ENCODE peak calls at places on chromosome 13, in ten cellular contexts. I is memory B cell; B is thoracic aorta; Y is stimulated activated CD8-positive, alpha-beta memory T cell treated with anti-CD3 and anti-CD28 coated beads, Interleukin-4, amount 100 ng/mL, for 24 hours; G is OCI-M1; A is small intestine; W is anterior cingulate cortex; N is NCI-H2029 treated with DMSO at 0.1 percent for 48 hours; M is stomach; U is progenitor cell of endocrine pancreas. C is an unnamed sample.

GRCh38 chr13:112907916-112908315 is 61.1 kb upstream of the MCF2L start:
- DNase-seq in I (no peak), B (no peak), Y (no peak), G (no peak), A (peak), W (no peak), N (no peak), M (no peak), U (no peak), C (no peak)

GRCh38 chr13:38045278-38046048 is 175.9 kb upstream of the TRPC4 start:
- DNase-seq in I (no peak), B (no peak), Y (no peak), G (peak), A (peak), W (no peak), N (peak), M (no peak), U (no peak), C (no peak)

GRCh38 chr13:102901615-102902305 is 55.9 kb downstream of the ERCC5 start:
- DNase-seq in I (no peak), B (no peak), Y (no peak), G (no peak), A (no peak), W (no peak), N (no peak), M (no peak), U (no peak), C (no peak)

GRCh38 chr13:37375071-37375470 is 223.5 kb downstream of the POSTN start:
- DNase-seq in I (no peak), B (no peak), Y (no peak), G (no peak), A (no peak), W (no peak), N (no peak), M (no peak), U (no peak), C (no peak)

GRCh38 chr13:98033277-98034247 is 80.1 kb downstream of the IPO5 start:
- DNase-seq in I (no peak), B (no peak), Y (no peak), G (peak), A (peak), W (no peak), N (no peak), M (no peak), U (no peak), C (no peak)

GRCh38 chr13:91623151-91623550 is 224.7 kb downstream of the GPC5 start:
- DNase-seq in I (no peak), B (no peak), Y (no peak), G (no peak), A (no peak), W (no peak), N (no peak), M (no peak), U (no peak), C (no peak)

GRCh38 chr13:79108914-79109643 is 297.0 kb downstream of the RBM26 start:
- DNase-seq in I (no peak), B (no peak), Y (no peak), G (no peak), A (no peak), W (no peak), N (peak), M (no peak), U (no peak), C (no peak)

GRCh38 chr13:44259045-44260042 is 114.3 kb upstream of the SERP2 start:
- DNase-seq in I (peak), B (peak), Y (peak), G (peak), A (peak), W (no peak), N (no peak), M (peak), U (no peak), C (peak)

GRCh38 chr13:38180670-38181069 is 169.0 kb upstream of the UFM1 start:
- DNase-seq in I (no peak), B (no peak), Y (no peak), G (peak), A (no peak), W (no peak), N (no peak), M (no peak), U (no peak), C (no peak)

GRCh38 chr13:109198585-109198984 is 569.2 kb downstream of the MYO16 start:
- DNase-seq in I (no peak), B (no peak), Y (no peak), G (no peak), A (no peak), W (no peak), N (no peak), M (no peak), U (no peak), C (no peak)

GRCh38 chr13:41613984-41614581 is 156.7 kb downstream of the RGCC start:
- DNase-seq in I (no peak), B (no peak), Y (no peak), G (no peak), A (no peak), W (no peak), N (no peak), M (no peak), U (no peak), C (no peak)

GRCh38 chr13:42880241-42880640 is 98.9 kb downstream of the FAM216B start:
- DNase-seq in I (no peak), B (no peak), Y (no peak), G (no peak), A (no peak), W (no peak), N (no peak), M (no peak), U (no peak), C (no peak)

GRCh38 chr13:38417727-38418126 is 68.1 kb downstream of the UFM1 start:
- DNase-seq in I (no peak), B (no peak), Y (no peak), G (peak), A (no peak), W (no peak), N (no peak), M (no peak), U (no peak), C (no peak)

GRCh38 chr13:31236211-31236786 is 36.5 kb downstream of the B3GLCT start:
- DNase-seq in I (no peak), B (no peak), Y (no peak), G (peak), A (peak), W (no peak), N (no peak), M (no peak), U (no peak), C (no peak)